ENCODE peak calls at places on chromosome 3, in nine cellular contexts. V is NCI-H69; N is RCC 7860; F is NCI-H146; Q is AML-193; S is choroid plexus epithelial cell; K is WTC11; W is fibroblast of mammary gland; T is activated naive CD4-positive, alpha-beta T cell treated with anti-CD3 and anti-CD28 coated beads, Interleukin-2, amount 10 ng/mL, durations not matched to agents 7 days and 5 days. A is an unnamed sample.

GRCh38 chr3:150928234-150928633 is 23.0 kb upstream of the MINDY4B start:
- DNase-seq in V (no peak), N (no peak), F (no peak), Q (no peak), S (no peak), K (no peak), W (no peak), T (no peak), A (no peak)

GRCh38 chr3:181838940-181839914 is 127.5 kb downstream of the SOX2 start:
- DNase-seq in V (peak), N (no peak), F (peak), Q (no peak), S (no peak), K (no peak), W (no peak), T (no peak), A (no peak)

GRCh38 chr3:172074578-172074977 is 35.2 kb downstream of the FNDC3B start:
- DNase-seq in V (peak), N (no peak), F (no peak), Q (peak), S (no peak), K (no peak), W (peak), T (no peak), A (no peak)

GRCh38 chr3:11607816-11608215 is 35.9 kb downstream of the VGLL4 start:
- DNase-seq in V (no peak), N (no peak), F (no peak), Q (no peak), S (peak), K (no peak), W (no peak), T (no peak), A (no peak)

GRCh38 chr3:140580746-140581145 is 97.1 kb upstream of the TRIM42 start:
- DNase-seq in V (no peak), N (peak), F (no peak), Q (no peak), S (peak), K (no peak), W (peak), T (no peak), A (no peak)

GRCh38 chr3:29202368-29202767 is 78.5 kb upstream of the RBMS3 start:
- DNase-seq in V (no peak), N (no peak), F (no peak), Q (no peak), S (peak), K (no peak), W (peak), T (no peak), A (no peak)

GRCh38 chr3:55490194-55490913 is 3.2 kb upstream of the WNT5A start:
- DNase-seq in V (peak), N (no peak), F (no peak), Q (no peak), S (no peak), K (no peak), W (no peak), T (no peak), A (no peak)

GRCh38 chr3:42690191-42690590 is 4.9 kb downstream of the KLHL40 start:
- DNase-seq in V (no peak), N (no peak), F (no peak), Q (no peak), S (no peak), K (no peak), W (no peak), T (no peak), A (no peak)

GRCh38 chr3:141368925-141369794 is 856 bp downstream of the ZBTB38 start:
- DNase-seq in V (no peak), N (peak), F (no peak), Q (no peak), S (peak), K (no peak), W (peak), T (no peak), A (no peak)

GRCh38 chr3:188294823-188295487 is 141.0 kb downstream of the LPP start:
- DNase-seq in V (peak), N (peak), F (peak), Q (no peak), S (peak), K (no peak), W (peak), T (no peak), A (no peak)

GRCh38 chr3:23161308-23161707 is 41.8 kb upstream of the UBE2E2 start:
- DNase-seq in V (no peak), N (peak), F (no peak), Q (no peak), S (no peak), K (no peak), W (peak), T (no peak), A (no peak)

GRCh38 chr3:151835751-151836550 is 22.0 kb downstream of the AADAC start:
- DNase-seq in V (peak), N (peak), F (peak), Q (no peak), S (peak), K (no peak), W (peak), T (no peak), A (no peak)

GRCh38 chr3:5312278-5312677 is 124.8 kb downstream of the EDEM1 start:
- DNase-seq in V (no peak), N (no peak), F (no peak), Q (no peak), S (no peak), K (no peak), W (peak), T (no peak), A (no peak)

GRCh38 chr3:42906905-42907183 is 902 bp downstream of the ZNF662 start:
- DNase-seq in V (no peak), N (no peak), F (no peak), Q (no peak), S (no peak), K (no peak), W (no peak), T (no peak), A (no peak)

GRCh38 chr3:99023590-99024192 is 122.2 kb upstream of the DCBLD2 start:
- DNase-seq in V (peak), N (peak), F (peak), Q (peak), S (peak), K (no peak), W (peak), T (no peak), A (no peak)

GRCh38 chr3:190036631-190037030 is 84.1 kb downstream of the P3H2 start:
- DNase-seq in V (no peak), N (no peak), F (no peak), Q (no peak), S (peak), K (no peak), W (peak), T (no peak), A (no peak)

GRCh38 chr3:55571216-55571813 is 84.2 kb upstream of the WNT5A start:
- DNase-seq in V (no peak), N (no peak), F (no peak), Q (no peak), S (no peak), K (no peak), W (no peak), T (no peak), A (no peak)

GRCh38 chr3:196162679-196163078 is 48.5 kb downstream of the ZDHHC19 start:
- DNase-seq in V (no peak), N (no peak), F (no peak), Q (no peak), S (no peak), K (no peak), W (no peak), T (no peak), A (no peak)

GRCh38 chr3:127628788-127629456 is at the start of gene PODXL2:
- DNase-seq in V (peak), N (no peak), F (peak), Q (no peak), S (peak), K (peak), W (peak), T (peak), A (no peak)

GRCh38 chr3:30493912-30494311 is 112.5 kb upstream of the TGFBR2 start:
- DNase-seq in V (peak), N (no peak), F (no peak), Q (no peak), S (peak), K (no peak), W (peak), T (no peak), A (no peak)

GRCh38 chr3:140166908-140167599 is 232.1 kb downstream of the CLSTN2 start:
- DNase-seq in V (no peak), N (no peak), F (no peak), Q (no peak), S (no peak), K (no peak), W (no peak), T (no peak), A (no peak)

GRCh38 chr3:142857056-142857455 is 31.8 kb downstream of the PCOLCE2 start:
- DNase-seq in V (peak), N (peak), F (peak), Q (peak), S (peak), K (peak), W (no peak), T (no peak), A (no peak)

GRCh38 chr3:104437131-104437750 is 929.5 kb upstream of the ALCAM start:
- DNase-seq in V (peak), N (peak), F (no peak), Q (no peak), S (peak), K (no peak), W (peak), T (no peak), A (no peak)

GRCh38 chr3:126654571-126655393 is at the start of gene TXNRD3:
- DNase-seq in V (peak), N (peak), F (peak), Q (peak), S (peak), K (peak), W (peak), T (peak), A (no peak)

GRCh38 chr3:194204036-194204792 is 68.3 kb downstream of the HES1 start:
- DNase-seq in V (peak), N (no peak), F (peak), Q (no peak), S (no peak), K (peak), W (no peak), T (no peak), A (no peak)

GRCh38 chr3:77871436-77871835 is 831.5 kb downstream of the ROBO2 start:
- DNase-seq in V (peak), N (no peak), F (no peak), Q (no peak), S (peak), K (no peak), W (no peak), T (no peak), A (no peak)

GRCh38 chr3:105829879-105830622 is 38.8 kb downstream of the CBLB start:
- DNase-seq in V (peak), N (peak), F (no peak), Q (no peak), S (peak), K (no peak), W (peak), T (no peak), A (no peak)

GRCh38 chr3:159077860-159078259 is 276.0 kb downstream of the MFSD1 start:
- DNase-seq in V (no peak), N (peak), F (no peak), Q (no peak), S (peak), K (no peak), W (peak), T (no peak), A (no peak)

GRCh38 chr3:52704611-52705437 is 767 bp downstream of the GLT8D1 start:
- DNase-seq in V (peak), N (peak), F (peak), Q (no peak), S (peak), K (no peak), W (peak), T (no peak), A (no peak)

GRCh38 chr3:193702967-193703366 is 110.0 kb downstream of the OPA1 start:
- DNase-seq in V (no peak), N (no peak), F (no peak), Q (no peak), S (peak), K (no peak), W (peak), T (no peak), A (no peak)

GRCh38 chr3:107431048-107431297 is 53.7 kb downstream of the CCDC54 start:
- DNase-seq in V (peak), N (no peak), F (no peak), Q (no peak), S (no peak), K (peak), W (no peak), T (peak), A (no peak)

GRCh38 chr3:464255-464654 is 267.7 kb downstream of the CHL1 start:
- DNase-seq in V (no peak), N (no peak), F (no peak), Q (no peak), S (no peak), K (no peak), W (no peak), T (no peak), A (no peak)

GRCh38 chr3:195188530-195188917 is 82.4 kb downstream of the XXYLT1 start:
- DNase-seq in V (no peak), N (no peak), F (no peak), Q (no peak), S (peak), K (no peak), W (peak), T (no peak), A (no peak)

GRCh38 chr3:161016417-161017313 is 88.5 kb downstream of the B3GALNT1 start:
- DNase-seq in V (no peak), N (no peak), F (no peak), Q (no peak), S (no peak), K (no peak), W (no peak), T (no peak), A (no peak)

GRCh38 chr3:37703633-37704032 is 158.0 kb upstream of the CTDSPL start:
- DNase-seq in V (no peak), N (no peak), F (no peak), Q (no peak), S (peak), K (no peak), W (peak), T (no peak), A (no peak)

GRCh38 chr3:122789585-122790273 is 3.9 kb downstream of the HSPBAP1 start:
- DNase-seq in V (no peak), N (no peak), F (no peak), Q (no peak), S (no peak), K (no peak), W (no peak), T (no peak), A (no peak)

GRCh38 chr3:139534444-139534812 is 5.1 kb downstream of the RBP1 start:
- DNase-seq in V (peak), N (peak), F (peak), Q (no peak), S (peak), K (no peak), W (peak), T (no peak), A (no peak)

GRCh38 chr3:38627956-38628355 is 21.5 kb downstream of the SCN5A start:
- DNase-seq in V (peak), N (no peak), F (peak), Q (no peak), S (peak), K (peak), W (no peak), T (peak), A (no peak)

GRCh38 chr3:143302638-143303171 is 183.1 kb downstream of the CHST2 start:
- DNase-seq in V (peak), N (peak), F (no peak), Q (no peak), S (peak), K (no peak), W (peak), T (no peak), A (no peak)

A was measured in NK-92 treated with Interleukin-12 subunit alpha and Interleukin-12 subunit beta, amount 100 ng/mL, for 24 hours.